ENCODE peak calls at places on chromosomes 7 and 10, in five cellular contexts. One of them, this sample, is unnamed.

GRCh38 chr7:105940111-105940510 is 23.0 kb upstream of the CDHR3 start:
- DNase-seq in HCT116: no peak
- DNase-seq in endodermal cell: no peak
- DNase-seq in stomach: no peak
- DNase-seq in mesenchymal stem cell: peak; percentile 66
- DNase-seq in this sample: no peak

GRCh38 chr10:132155723-132156381 is 30.9 kb upstream of the DPYSL4 start:
- DNase-seq in endodermal cell: no peak
- DNase-seq in stomach: no peak
- DNase-seq in HCT116: no peak
- DNase-seq in mesenchymal stem cell: no peak
- DNase-seq in this sample: no peak

GRCh38 chr7:106151459-106152312 is 39.6 kb upstream of the SYPL1 start:
- DNase-seq in HCT116: no peak
- DNase-seq in stomach: no peak
- DNase-seq in mesenchymal stem cell: no peak
- DNase-seq in endodermal cell: peak; percentile 39
- DNase-seq in this sample: no peak

GRCh38 chr10:8975535-8975934 is 921.0 kb downstream of the GATA3 start:
- DNase-seq in stomach: no peak
- DNase-seq in mesenchymal stem cell: no peak
- DNase-seq in endodermal cell: peak; percentile 49
- DNase-seq in HCT116: no peak
- DNase-seq in this sample: no peak

GRCh38 chr10:93630609-93631320 is 18.4 kb downstream of the PDE6C start:
- DNase-seq in mesenchymal stem cell: no peak
- DNase-seq in HCT116: no peak
- DNase-seq in endodermal cell: no peak
- DNase-seq in stomach: no peak
- DNase-seq in this sample: no peak

GRCh38 chr10:119395287-119396007 is 147.1 kb downstream of the RGS10 start:
- DNase-seq in endodermal cell: peak; percentile 66
- DNase-seq in stomach: peak; percentile 35
- DNase-seq in mesenchymal stem cell: peak; percentile 68
- DNase-seq in HCT116: no peak
- DNase-seq in this sample: peak; percentile 62

GRCh38 chr10:77236700-77237099 is 400.9 kb downstream of the KCNMA1 start:
- DNase-seq in stomach: no peak
- DNase-seq in mesenchymal stem cell: peak; percentile 63
- DNase-seq in HCT116: no peak
- DNase-seq in endodermal cell: no peak
- DNase-seq in this sample: no peak

GRCh38 chr10:75187961-75188426 is 22.6 kb upstream of the VDAC2 start:
- DNase-seq in mesenchymal stem cell: peak; percentile 72
- DNase-seq in stomach: peak; percentile 64
- DNase-seq in endodermal cell: peak; percentile 87
- DNase-seq in HCT116: peak; percentile 52
- DNase-seq in this sample: no peak

GRCh38 chr7:129560831-129561230 is 50.7 kb upstream of the NRF1 start:
- DNase-seq in HCT116: no peak
- DNase-seq in mesenchymal stem cell: no peak
- DNase-seq in stomach: no peak
- DNase-seq in endodermal cell: peak; percentile 50
- DNase-seq in this sample: no peak

GRCh38 chr7:73606801-73607691 is 17.3 kb downstream of the MLXIPL start:
- DNase-seq in endodermal cell: peak; percentile 94
- DNase-seq in mesenchymal stem cell: peak; percentile 45
- DNase-seq in stomach: peak; percentile 59
- DNase-seq in HCT116: no peak
- DNase-seq in this sample: peak; percentile 33

GRCh38 chr7:154868901-154869300 is 134.0 kb downstream of the PAXIP1 start:
- DNase-seq in HCT116: no peak
- DNase-seq in mesenchymal stem cell: no peak
- DNase-seq in endodermal cell: peak; percentile 88
- DNase-seq in stomach: no peak
- DNase-seq in this sample: no peak

GRCh38 chr10:86258940-86259339 is 107.7 kb downstream of the GRID1 start:
- DNase-seq in mesenchymal stem cell: no peak
- DNase-seq in endodermal cell: peak; percentile 20
- DNase-seq in HCT116: no peak
- DNase-seq in stomach: peak; percentile 10
- DNase-seq in this sample: no peak

GRCh38 chr10:22251751-22252285 is 34.0 kb upstream of the EBLN1 start:
- DNase-seq in endodermal cell: peak; percentile 74
- DNase-seq in stomach: peak; percentile 49
- DNase-seq in mesenchymal stem cell: peak; percentile 55
- DNase-seq in HCT116: no peak
- DNase-seq in this sample: peak; percentile 69

GRCh38 chr7:34507191-34507590 is 150.8 kb upstream of the NPSR1 start:
- DNase-seq in stomach: no peak
- DNase-seq in endodermal cell: no peak
- DNase-seq in HCT116: no peak
- DNase-seq in mesenchymal stem cell: no peak
- DNase-seq in this sample: no peak

GRCh38 chr10:97882142-97883091 is 32.8 kb downstream of the GOLGA7B start:
- DNase-seq in endodermal cell: no peak
- DNase-seq in HCT116: peak; percentile 90
- DNase-seq in mesenchymal stem cell: peak; percentile 48
- DNase-seq in stomach: peak; percentile 74
- DNase-seq in this sample: no peak

GRCh38 chr7:66756859-66757258 is 16.3 kb downstream of the RABGEF1 start:
- DNase-seq in stomach: no peak
- DNase-seq in endodermal cell: no peak
- DNase-seq in mesenchymal stem cell: no peak
- DNase-seq in HCT116: no peak
- DNase-seq in this sample: no peak
- H3K4me1 ChIP-seq in stomach: peaks cover 59% of the 10 kb centered on the region
- H3K4me1 ChIP-seq in endodermal cell: no peaks in the 10 kb centered on the region
- H3K4me1 ChIP-seq in mesenchymal stem cell: no peaks in the 10 kb centered on the region
- H3K4me1 ChIP-seq in HCT116: no peaks in the 10 kb centered on the region
- H3K4me1 ChIP-seq in this sample: peaks cover 26% of the 10 kb centered on the region

GRCh38 chr7:55134786-55135185 is 116.0 kb downstream of the EGFR start:
- DNase-seq in endodermal cell: no peak
- DNase-seq in mesenchymal stem cell: no peak
- DNase-seq in HCT116: no peak
- DNase-seq in stomach: no peak
- DNase-seq in this sample: no peak
- H3K4me1 ChIP-seq in endodermal cell: no peaks in the 10 kb centered on the region
- H3K4me1 ChIP-seq in mesenchymal stem cell: peaks cover 25% of the 10 kb centered on the region
- H3K4me1 ChIP-seq in HCT116: peaks cover 60% of the 10 kb centered on the region
- H3K4me1 ChIP-seq in stomach: peaks cover 43% of the 10 kb centered on the region
- H3K4me1 ChIP-seq in this sample: peaks cover 55% of the 10 kb centered on the region

DNA sequence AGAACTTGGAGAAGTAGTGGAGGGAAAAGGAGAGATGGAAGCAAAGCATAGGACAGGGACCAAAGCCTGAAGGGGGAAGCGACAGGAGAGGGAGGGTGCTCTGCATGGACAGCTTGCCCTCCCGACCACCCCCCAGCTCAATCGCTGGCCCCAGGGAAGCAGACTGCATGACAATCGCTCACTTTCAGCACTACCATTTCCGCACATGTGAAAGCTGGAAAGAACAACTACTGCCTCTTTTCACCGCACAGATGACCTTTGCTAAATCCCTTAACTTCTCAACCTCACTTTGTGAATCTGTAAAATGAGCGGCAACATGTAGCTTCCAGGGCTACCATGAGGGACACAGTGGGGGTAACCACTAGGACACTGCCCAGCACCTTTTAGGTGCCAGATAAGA is 17.1 kb downstream of the VOPP1 start:
- DNase-seq in HCT116: no peak
- DNase-seq in endodermal cell: no peak
- DNase-seq in mesenchymal stem cell: no peak
- DNase-seq in stomach: no peak
- DNase-seq in this sample: no peak
- H3K4me1 ChIP-seq in HCT116: peaks cover 20% of the 10 kb centered on the region
- H3K4me1 ChIP-seq in endodermal cell: peaks cover 7% of the 10 kb centered on the region
- H3K4me1 ChIP-seq in mesenchymal stem cell: peaks cover 34% of the 10 kb centered on the region
- H3K4me1 ChIP-seq in stomach: peaks cover 85% of the 10 kb centered on the region
- H3K4me1 ChIP-seq in this sample: peaks cover 51% of the 10 kb centered on the region

DNA sequence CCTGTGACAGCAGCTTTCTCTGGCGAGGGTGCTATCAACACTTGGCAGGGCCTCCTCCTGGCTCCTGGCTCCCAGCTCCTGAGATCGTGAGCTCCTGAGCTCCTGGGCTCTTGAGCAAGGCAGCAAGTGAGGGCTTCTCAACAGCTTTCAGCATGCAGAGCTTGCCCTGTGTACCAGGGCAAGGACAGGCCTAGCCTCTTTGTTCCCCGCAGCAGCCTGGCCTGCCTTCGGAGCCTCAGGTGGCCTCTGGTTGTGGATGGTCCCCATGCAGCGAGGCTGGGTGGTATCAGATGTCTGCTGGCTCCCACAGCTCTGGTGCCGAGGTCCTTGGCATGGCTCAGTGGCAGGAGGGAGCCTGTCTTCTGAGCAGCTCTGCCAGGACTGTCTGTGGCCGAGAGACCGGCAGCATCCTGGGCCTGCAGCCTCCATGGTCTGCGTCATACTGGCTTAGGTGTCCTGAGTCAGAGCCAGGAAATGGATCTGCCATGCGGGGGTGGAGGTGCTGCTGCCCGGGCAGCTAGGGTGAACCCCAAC is 44.2 kb downstream of the ZMIZ1 start:
- DNase-seq in stomach: no peak
- DNase-seq in mesenchymal stem cell: peak; percentile 72
- DNase-seq in endodermal cell: peak; percentile 59
- DNase-seq in HCT116: no peak
- DNase-seq in this sample: peak; percentile 58
- H3K4me1 ChIP-seq in stomach: peaks cover 98% of the 10 kb centered on the region
- H3K4me1 ChIP-seq in mesenchymal stem cell: peaks cover 80% of the 10 kb centered on the region
- H3K4me1 ChIP-seq in endodermal cell: peaks cover 14% of the 10 kb centered on the region
- H3K4me1 ChIP-seq in HCT116: peaks cover 28% of the 10 kb centered on the region
- H3K4me1 ChIP-seq in this sample: peaks cover 98% of the 10 kb centered on the region

DNA sequence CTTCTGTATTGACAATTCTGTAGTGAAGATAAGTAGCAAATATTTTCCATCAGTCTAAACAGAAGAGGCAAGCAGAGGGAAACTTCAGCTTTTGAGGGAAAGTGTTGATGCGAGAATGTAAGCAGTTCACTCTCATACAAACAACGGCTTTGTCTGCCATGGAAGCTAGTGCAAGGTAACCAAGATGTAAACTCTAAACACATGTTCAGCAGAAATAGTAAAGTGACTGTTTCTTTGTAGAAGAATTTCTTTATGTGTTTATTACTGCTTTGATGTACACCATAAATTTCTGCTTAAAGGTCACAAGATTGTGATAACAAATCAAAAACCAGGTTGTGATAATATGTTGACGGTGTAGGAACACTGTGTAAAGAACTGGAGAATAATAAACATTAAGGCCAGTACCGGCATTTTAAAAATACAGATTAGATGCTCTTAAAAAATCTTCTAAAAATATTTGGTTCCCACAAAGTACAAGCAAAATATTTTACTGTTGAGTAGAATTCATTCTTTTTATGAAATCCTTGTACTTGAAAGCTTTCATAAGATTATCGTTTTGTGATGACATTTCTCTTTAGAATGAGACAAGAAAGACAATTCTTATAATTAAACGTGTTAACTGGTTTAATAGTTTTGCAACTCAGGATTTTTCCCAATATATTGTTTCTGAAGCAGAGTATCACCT is 34.2 kb downstream of the SEMA3C start:
- DNase-seq in HCT116: no peak
- DNase-seq in mesenchymal stem cell: peak; percentile 51
- DNase-seq in endodermal cell: no peak
- DNase-seq in stomach: no peak
- DNase-seq in this sample: no peak
- H3K4me1 ChIP-seq in HCT116: peaks cover 65% of the 10 kb centered on the region
- H3K4me1 ChIP-seq in mesenchymal stem cell: peaks cover 4% of the 10 kb centered on the region
- H3K4me1 ChIP-seq in endodermal cell: no peaks in the 10 kb centered on the region
- H3K4me1 ChIP-seq in stomach: peaks cover 42% of the 10 kb centered on the region
- H3K4me1 ChIP-seq in this sample: peaks cover 37% of the 10 kb centered on the region